ENCODE peak calls at places on chromosomes 5 and 9, in eight cellular contexts. L is heart left ventricle, Q is heart right ventricle, Y is tibial artery, W is ovary, O is GM12878, R is IMR-90, K is cardiac muscle cell. X is an unnamed sample. For H3K9me3 and H3K4me1, the result is how much of the 10 kb centered on the place peaks cover.

GRCh38 chr9:35350827-35351549 is 138.9 kb upstream of the RUSC2 start:
- DNase-seq in Q (no peak), O (no peak), K (no peak), R (peak), L (no peak), Y (no peak), W (no peak), X (no peak)

GRCh38 chr5:169071-169727 is 22.1 kb upstream of the LRRC14B start:
- DNase-seq in W (peak), K (no peak), O (no peak), L (peak), Q (peak), R (peak), Y (peak), X (peak)

GRCh38 chr9:124673063-124673462 is 98.0 kb downstream of the NR6A1 start:
- DNase-seq in R (no peak), O (no peak), W (no peak), K (no peak), Q (no peak), L (no peak), Y (no peak), X (no peak)

GRCh38 chr5:138918680-138919079 is 43.5 kb upstream of the LRRTM2 start:
- DNase-seq in Q (no peak), R (no peak), K (no peak), Y (no peak), O (no peak), L (no peak), W (no peak), X (no peak)

GRCh38 chr5:168176941-168177340 is 114.5 kb upstream of the WWC1 start:
- DNase-seq in Q (no peak), W (no peak), R (no peak), Y (no peak), K (no peak), O (no peak), L (no peak), X (no peak)

GRCh38 chr9:37453827-37454226 is 11.4 kb downstream of the ZBTB5 start:
- DNase-seq in O (no peak), K (no peak), Y (no peak), W (no peak), Q (no peak), L (no peak), R (no peak), X (no peak)

GRCh38 chr5:122844916-122845252 is 529 bp upstream of the SNX24 start:
- DNase-seq in L (no peak), W (no peak), Q (no peak), O (no peak), Y (no peak), K (no peak), R (peak), X (no peak)

GRCh38 chr5:126508962-126509279 is 85.7 kb downstream of the GRAMD2B start:
- DNase-seq in O (no peak), K (no peak), W (peak), L (no peak), Q (no peak), R (no peak), Y (no peak), X (no peak)

GRCh38 chr5:143641549-143641955 is 170.4 kb upstream of the HMHB1 start:
- DNase-seq in O (peak), K (no peak), Q (no peak), W (no peak), L (no peak), Y (no peak), R (peak), X (no peak)

GRCh38 chr9:121550569-121551512 is 51.2 kb upstream of the GGTA1 start:
- DNase-seq in L (peak), W (peak), Y (peak), O (no peak), Q (peak), K (peak), R (peak), X (peak)

GRCh38 chr5:127404190-127404589 is 113.2 kb upstream of the PRRC1 start:
- DNase-seq in K (no peak), Q (no peak), O (no peak), L (no peak), R (no peak), W (no peak), Y (no peak), X (no peak)

GRCh38 chr9:110969971-110970381 is 68.3 kb downstream of the LPAR1 start:
- DNase-seq in K (no peak), O (no peak), Q (no peak), Y (no peak), R (peak), W (no peak), L (no peak), X (no peak)

GRCh38 chr9:119951591-119951990 is 582.4 kb upstream of the BRINP1 start:
- DNase-seq in L (no peak), Y (no peak), R (no peak), K (no peak), W (no peak), O (no peak), Q (no peak), X (no peak)

GRCh38 chr9:107942870-107943269 is 453.3 kb upstream of the KLF4 start:
- DNase-seq in O (no peak), K (no peak), L (no peak), R (no peak), Q (no peak), W (no peak), Y (no peak), X (no peak)

GRCh38 chr9:109448223-109448622 is 49.9 kb downstream of the PTPN3 start:
- DNase-seq in W (no peak), K (no peak), R (peak), Q (no peak), O (no peak), L (no peak), Y (no peak), X (no peak)

GRCh38 chr5:143002459-143003327 is 232.5 kb downstream of the ARHGAP26 start:
- DNase-seq in K (no peak), R (peak), W (no peak), Y (no peak), Q (peak), O (peak), L (no peak), X (no peak)

GRCh38 chr9:125649315-125649714 is 57.7 kb downstream of the MAPKAP1 start:
- DNase-seq in W (no peak), K (no peak), L (no peak), Q (peak), Y (no peak), O (no peak), R (peak), X (no peak)

GRCh38 chr9:94445846-94446245 is 109.0 kb upstream of the PCAT7 start:
- DNase-seq in Y (no peak), W (no peak), O (no peak), R (no peak), L (no peak), Q (no peak), K (peak), X (no peak)

GRCh38 chr5:170590537-170590936 is 86.7 kb downstream of the KCNIP1 start:
- DNase-seq in K (no peak), R (no peak), W (no peak), Q (no peak), O (no peak), L (no peak), Y (no peak), X (no peak)

GRCh38 chr5:102296229-102296817 is at the start of gene SLCO4C1:
- DNase-seq in L (peak), W (no peak), Q (peak), O (peak), Y (peak), R (no peak), K (peak), X (no peak)

GRCh38 chr9:137763271-137763955 is 114.2 kb upstream of the CACNA1B start:
- DNase-seq in L (no peak), Y (no peak), O (no peak), K (no peak), Q (no peak), R (no peak), W (no peak), X (no peak)

GRCh38 chr5:84411832-84412605 is 27.3 kb upstream of the EDIL3 start:
- DNase-seq in Y (no peak), R (peak), O (no peak), K (no peak), L (no peak), Q (no peak), W (no peak), X (no peak)

GRCh38 chr9:114893622-114894021 is 36.8 kb downstream of the TNFSF8 start:
- DNase-seq in O (no peak), Q (no peak), Y (no peak), K (no peak), W (no peak), L (no peak), R (peak), X (no peak)

GRCh38 chr5:178071108-178071507 is 42.2 kb upstream of the N4BP3 start:
- DNase-seq in O (no peak), Y (no peak), W (no peak), K (no peak), L (no peak), R (no peak), Q (no peak), X (no peak)

GRCh38 chr5:32710335-32710858 is 724 bp upstream of the NPR3 start:
- DNase-seq in K (peak), R (no peak), O (no peak), W (no peak), L (peak), Y (peak), Q (peak), X (no peak)

GRCh38 chr5:28831042-28831441 is 1792.7 kb upstream of the CDH9 start:
- DNase-seq in L (no peak), R (no peak), O (no peak), Y (no peak), Q (no peak), K (no peak), W (no peak), X (no peak)

GRCh38 chr5:111680737-111681413 is 76.1 kb downstream of the NREP start:
- DNase-seq in K (no peak), W (peak), O (no peak), L (peak), Y (peak), R (peak), Q (peak), X (peak)

GRCh38 chr5:1846583-1846982 is 36.1 kb downstream of the IRX4 start:
- DNase-seq in R (no peak), Y (no peak), Q (no peak), L (no peak), K (no peak), O (no peak), W (no peak), X (no peak)

GRCh38 chr5:73213566-73213998 is 40.6 kb downstream of the TMEM174 start:
- DNase-seq in K (no peak), L (no peak), Q (no peak), R (peak), W (no peak), Y (no peak), O (peak), X (no peak)

GRCh38 chr5:147658293-147658932 is 124.1 kb downstream of the JAKMIP2 start:
- DNase-seq in Q (no peak), K (peak), L (no peak), W (no peak), O (no peak), Y (no peak), R (no peak), X (no peak)

GRCh38 chr5:121962943-121963342 is 1.2 kb downstream of the SRFBP1 start:
- DNase-seq in W (no peak), O (no peak), L (no peak), Y (no peak), R (peak), K (no peak), Q (no peak), X (no peak)

GRCh38 chr9:136537896-136538598 is 7.8 kb downstream of the NOTCH1 start:
- DNase-seq in W (no peak), Q (no peak), L (no peak), R (peak), O (no peak), K (no peak), Y (no peak), X (no peak)

GRCh38 chr9:96813607-96814006 is 35.7 kb upstream of the ZNF510 start:
- DNase-seq in R (no peak), K (no peak), Q (no peak), O (no peak), Y (no peak), W (no peak), L (no peak), X (no peak)

GRCh38 chr9:96817973-96818372 is 36.3 kb downstream of the ZNF782 start:
- DNase-seq in W (no peak), Q (no peak), Y (no peak), R (no peak), O (no peak), K (no peak), L (no peak), X (no peak)

DNA sequence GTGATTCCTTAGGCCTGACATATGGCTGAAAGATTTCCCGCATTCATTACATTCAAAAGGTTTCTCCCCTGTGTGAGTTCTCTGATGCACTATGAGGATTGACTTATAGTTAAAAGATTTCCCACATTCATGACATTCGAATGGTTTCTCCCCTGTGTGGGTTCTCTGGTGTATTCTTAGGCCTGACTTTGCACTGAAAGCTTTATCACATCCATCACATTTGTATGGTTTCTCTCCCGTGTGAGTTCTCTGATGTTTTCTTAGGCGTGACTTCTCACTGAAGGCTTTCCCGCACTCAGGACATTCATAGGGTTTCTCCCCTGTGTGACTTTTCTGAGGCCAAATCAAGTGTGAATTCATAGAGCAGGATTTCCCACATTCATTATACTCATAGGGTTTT is 35.8 kb downstream of the ZNF782 start:
- DNase-seq in L (no peak), R (no peak), O (no peak), W (no peak), K (no peak), Q (no peak), Y (no peak), X (no peak)
- H3K9me3 ChIP-seq in L (under half), R (under half), O (under half), W (under half), K (under half), Q (under half), Y (half or more), X (half or more)

GRCh38 chr9:128406848-128407391 is 13.7 kb upstream of the CERCAM start:
- DNase-seq in O (no peak), W (no peak), Q (no peak), Y (no peak), R (peak), L (no peak), K (no peak), X (no peak)

GRCh38 chr9:128405780-128406171 is 14.9 kb upstream of the CERCAM start:
- DNase-seq in L (no peak), O (no peak), Y (no peak), Q (no peak), W (no peak), R (no peak), K (no peak), X (no peak)

GRCh38 chr9:128404579-128404978 is 16.1 kb upstream of the CERCAM start:
- DNase-seq in Y (no peak), O (no peak), K (no peak), R (no peak), Q (no peak), W (no peak), L (no peak), X (no peak)

GRCh38 chr9:128408963-128409431 is 11.7 kb upstream of the CERCAM start:
- DNase-seq in R (no peak), Q (no peak), O (no peak), W (no peak), Y (no peak), L (no peak), K (no peak), X (no peak)

GRCh38 chr9:128405077-128405779 is 15.4 kb upstream of the CERCAM start:
- DNase-seq in L (no peak), W (no peak), K (no peak), R (no peak), Y (no peak), O (no peak), Q (no peak), X (no peak)
- H3K4me1 ChIP-seq in L (under half), W (under half), K (under half), R (under half), Y (under half), O (under half), Q (under half), X (under half)

GRCh38 chr9:13387668-13388124 is 108.2 kb upstream of the MPDZ start:
- DNase-seq in O (no peak), K (no peak), L (no peak), Q (no peak), W (no peak), R (no peak), Y (no peak), X (no peak)
- H3K9me3 ChIP-seq in O (under half), K (under half), L (under half), Q (under half), W (under half), R (under half), Y (under half), X (under half)

GRCh38 chr5:135340568-135340967 is 58.5 kb downstream of the MACROH2A1 start:
- DNase-seq in Q (no peak), O (no peak), K (no peak), Y (peak), R (no peak), W (no peak), L (no peak), X (no peak)

GRCh38 chr5:135341021-135341666 is 57.9 kb downstream of the MACROH2A1 start:
- DNase-seq in Q (no peak), K (no peak), R (no peak), W (no peak), Y (peak), O (no peak), L (no peak), X (no peak)

GRCh38 chr5:135341696-135342095 is 57.3 kb downstream of the MACROH2A1 start:
- DNase-seq in L (no peak), K (no peak), Q (no peak), R (no peak), Y (peak), O (no peak), W (no peak), X (no peak)

GRCh38 chr5:135339189-135339588 is 59.8 kb downstream of the MACROH2A1 start:
- DNase-seq in R (no peak), W (no peak), Y (peak), L (no peak), K (no peak), Q (no peak), O (no peak), X (no peak)

GRCh38 chr5:135339623-135340022 is 59.4 kb downstream of the MACROH2A1 start:
- DNase-seq in O (no peak), W (no peak), R (no peak), Y (peak), L (no peak), K (no peak), Q (no peak), X (no peak)
- H3K4me1 ChIP-seq in O (under half), W (under half), R (under half), Y (under half), L (under half), K (under half), Q (under half), X (under half)

X was measured in right atrium auricular region.